ENCODE peak calls at places on chromosome 1, in six cellular contexts. N is effector memory CD8-positive, alpha-beta T cell; Q is heart left ventricle; A is body of pancreas; Z is hypothalamus; J is lower leg skin. Y is an unnamed sample.

GRCh38 chr1:240499012-240499411 is 112.9 kb downstream of the GREM2 start:
- DNase-seq in A (no peak), J (no peak), Z (no peak), N (no peak), Q (no peak), Y (peak)

GRCh38 chr1:167052389-167052788 is 37.8 kb downstream of the GPA33 start:
- DNase-seq in A (no peak), Z (no peak), Q (no peak), N (no peak), J (no peak), Y (peak)

GRCh38 chr1:233020441-233020840 is 70.0 kb downstream of the NTPCR start:
- DNase-seq in N (no peak), A (peak), J (no peak), Z (no peak), Q (no peak), Y (no peak)

GRCh38 chr1:111736548-111737215 is 2.5 kb downstream of the INKA2 start:
- DNase-seq in Z (peak), J (no peak), N (no peak), A (no peak), Q (peak), Y (no peak)

GRCh38 chr1:234970371-234970730 is 158.3 kb downstream of the TOMM20 start:
- DNase-seq in A (no peak), J (no peak), Z (no peak), Q (no peak), N (no peak), Y (no peak)

GRCh38 chr1:167899253-167899681 is 14.7 kb downstream of the ADCY10 start:
- DNase-seq in A (peak), Z (no peak), J (no peak), N (no peak), Q (peak), Y (no peak)

GRCh38 chr1:177517556-177517955 is 346.8 kb downstream of the BRINP2 start:
- DNase-seq in A (no peak), J (no peak), Q (no peak), Z (no peak), N (no peak), Y (peak)

GRCh38 chr1:116359060-116359830 is 13.8 kb upstream of the ATP1A1 start:
- DNase-seq in N (no peak), J (no peak), A (no peak), Q (no peak), Z (no peak), Y (peak)

GRCh38 chr1:103111926-103112325 is 3.6 kb upstream of the COL11A1 start:
- DNase-seq in N (no peak), Q (no peak), J (no peak), Z (no peak), A (no peak), Y (peak)

GRCh38 chr1:198168180-198168579 is 11.4 kb downstream of the NEK7 start:
- DNase-seq in N (no peak), Q (no peak), Z (no peak), A (no peak), J (no peak), Y (peak)

GRCh38 chr1:24117722-24118409 is 5.9 kb upstream of the MYOM3 start:
- DNase-seq in Q (no peak), A (peak), J (no peak), N (no peak), Z (no peak), Y (peak)